ENCODE peak calls at places on chromosomes 11 and 22, in nine cellular contexts. One of them, this sample, is unnamed.

GRCh38 chr11:15500643-15501042 is 385.9 kb downstream of the INSC start:
- DNase-seq in choroid plexus epithelial cell: no peak
- DNase-seq in activated T-cell treated with anti-CD3 and anti-CD28 coated beads for 24 hours: no peak
- DNase-seq in left lung: no peak
- DNase-seq in H7: no peak
- DNase-seq in stimulated activated CD8-positive, alpha-beta memory T cell treated with anti-CD3 and anti-CD28 coated beads, Interleukin-12 subunit alpha, Interleukin-12 subunit beta, amount 100 ng/mL, for 4 hours: no peak
- DNase-seq in activated CD4-positive, alpha-beta T cell treated with anti-CD3 and anti-CD28 coated beads for 48 hours: no peak
- DNase-seq in AG04450: no peak
- DNase-seq in stimulated activated CD4-positive, alpha-beta T cell treated with anti-CD3 and anti-CD28 coated beads, TNF-alpha, amount 100 ng/mL, for 4 hours: no peak
- DNase-seq in this sample: no peak

GRCh38 chr11:86695391-86695790 is 23.0 kb upstream of the ME3 start:
- DNase-seq in choroid plexus epithelial cell: peak; percentile 59
- DNase-seq in activated T-cell treated with anti-CD3 and anti-CD28 coated beads for 24 hours: no peak
- DNase-seq in left lung: no peak
- DNase-seq in H7: no peak
- DNase-seq in stimulated activated CD8-positive, alpha-beta memory T cell treated with anti-CD3 and anti-CD28 coated beads, Interleukin-12 subunit alpha, Interleukin-12 subunit beta, amount 100 ng/mL, for 4 hours: no peak
- DNase-seq in activated CD4-positive, alpha-beta T cell treated with anti-CD3 and anti-CD28 coated beads for 48 hours: no peak
- DNase-seq in AG04450: no peak
- DNase-seq in stimulated activated CD4-positive, alpha-beta T cell treated with anti-CD3 and anti-CD28 coated beads, TNF-alpha, amount 100 ng/mL, for 4 hours: no peak
- DNase-seq in this sample: no peak

GRCh38 chr22:29011200-29011867 is 50.3 kb downstream of the C22orf31 start:
- DNase-seq in choroid plexus epithelial cell: no peak
- DNase-seq in activated T-cell treated with anti-CD3 and anti-CD28 coated beads for 24 hours: no peak
- DNase-seq in left lung: no peak
- DNase-seq in H7: peak; percentile 33
- DNase-seq in stimulated activated CD8-positive, alpha-beta memory T cell treated with anti-CD3 and anti-CD28 coated beads, Interleukin-12 subunit alpha, Interleukin-12 subunit beta, amount 100 ng/mL, for 4 hours: no peak
- DNase-seq in activated CD4-positive, alpha-beta T cell treated with anti-CD3 and anti-CD28 coated beads for 48 hours: no peak
- DNase-seq in AG04450: no peak
- DNase-seq in stimulated activated CD4-positive, alpha-beta T cell treated with anti-CD3 and anti-CD28 coated beads, TNF-alpha, amount 100 ng/mL, for 4 hours: no peak
- DNase-seq in this sample: no peak

GRCh38 chr11:111123463-111124398 is 121.8 kb upstream of the POU2AF2 start:
- DNase-seq in choroid plexus epithelial cell: no peak
- DNase-seq in activated T-cell treated with anti-CD3 and anti-CD28 coated beads for 24 hours: no peak
- DNase-seq in left lung: no peak
- DNase-seq in H7: no peak
- DNase-seq in stimulated activated CD8-positive, alpha-beta memory T cell treated with anti-CD3 and anti-CD28 coated beads, Interleukin-12 subunit alpha, Interleukin-12 subunit beta, amount 100 ng/mL, for 4 hours: no peak
- DNase-seq in activated CD4-positive, alpha-beta T cell treated with anti-CD3 and anti-CD28 coated beads for 48 hours: no peak
- DNase-seq in AG04450: no peak
- DNase-seq in stimulated activated CD4-positive, alpha-beta T cell treated with anti-CD3 and anti-CD28 coated beads, TNF-alpha, amount 100 ng/mL, for 4 hours: no peak
- DNase-seq in this sample: no peak

GRCh38 chr11:72736452-72737069 is 15.6 kb downstream of the ARAP1 start:
- DNase-seq in choroid plexus epithelial cell: no peak
- DNase-seq in activated T-cell treated with anti-CD3 and anti-CD28 coated beads for 24 hours: peak; percentile 39
- DNase-seq in left lung: peak; percentile 91
- DNase-seq in H7: peak; percentile 51
- DNase-seq in stimulated activated CD8-positive, alpha-beta memory T cell treated with anti-CD3 and anti-CD28 coated beads, Interleukin-12 subunit alpha, Interleukin-12 subunit beta, amount 100 ng/mL, for 4 hours: peak; percentile 42
- DNase-seq in activated CD4-positive, alpha-beta T cell treated with anti-CD3 and anti-CD28 coated beads for 48 hours: peak; percentile 72
- DNase-seq in AG04450: no peak
- DNase-seq in stimulated activated CD4-positive, alpha-beta T cell treated with anti-CD3 and anti-CD28 coated beads, TNF-alpha, amount 100 ng/mL, for 4 hours: no peak
- DNase-seq in this sample: no peak

GRCh38 chr11:12882670-12883069 is 126.4 kb upstream of the RASSF10 start:
- DNase-seq in choroid plexus epithelial cell: no peak
- DNase-seq in activated T-cell treated with anti-CD3 and anti-CD28 coated beads for 24 hours: no peak
- DNase-seq in left lung: no peak
- DNase-seq in H7: no peak
- DNase-seq in stimulated activated CD8-positive, alpha-beta memory T cell treated with anti-CD3 and anti-CD28 coated beads, Interleukin-12 subunit alpha, Interleukin-12 subunit beta, amount 100 ng/mL, for 4 hours: no peak
- DNase-seq in activated CD4-positive, alpha-beta T cell treated with anti-CD3 and anti-CD28 coated beads for 48 hours: no peak
- DNase-seq in AG04450: no peak
- DNase-seq in stimulated activated CD4-positive, alpha-beta T cell treated with anti-CD3 and anti-CD28 coated beads, TNF-alpha, amount 100 ng/mL, for 4 hours: no peak
- DNase-seq in this sample: no peak

GRCh38 chr11:86952933-86953637 is 2.1 kb downstream of the FZD4 start:
- DNase-seq in choroid plexus epithelial cell: peak; percentile 76
- DNase-seq in activated T-cell treated with anti-CD3 and anti-CD28 coated beads for 24 hours: no peak
- DNase-seq in left lung: no peak
- DNase-seq in H7: peak; percentile 40
- DNase-seq in stimulated activated CD8-positive, alpha-beta memory T cell treated with anti-CD3 and anti-CD28 coated beads, Interleukin-12 subunit alpha, Interleukin-12 subunit beta, amount 100 ng/mL, for 4 hours: no peak
- DNase-seq in activated CD4-positive, alpha-beta T cell treated with anti-CD3 and anti-CD28 coated beads for 48 hours: no peak
- DNase-seq in AG04450: no peak
- DNase-seq in stimulated activated CD4-positive, alpha-beta T cell treated with anti-CD3 and anti-CD28 coated beads, TNF-alpha, amount 100 ng/mL, for 4 hours: no peak
- DNase-seq in this sample: no peak

GRCh38 chr11:69209936-69210659 is 54.4 kb downstream of the SMIM38 start:
- DNase-seq in choroid plexus epithelial cell: no peak
- DNase-seq in activated T-cell treated with anti-CD3 and anti-CD28 coated beads for 24 hours: peak; percentile 7
- DNase-seq in left lung: no peak
- DNase-seq in H7: peak; percentile 13
- DNase-seq in stimulated activated CD8-positive, alpha-beta memory T cell treated with anti-CD3 and anti-CD28 coated beads, Interleukin-12 subunit alpha, Interleukin-12 subunit beta, amount 100 ng/mL, for 4 hours: no peak
- DNase-seq in activated CD4-positive, alpha-beta T cell treated with anti-CD3 and anti-CD28 coated beads for 48 hours: peak; percentile 53
- DNase-seq in AG04450: no peak
- DNase-seq in stimulated activated CD4-positive, alpha-beta T cell treated with anti-CD3 and anti-CD28 coated beads, TNF-alpha, amount 100 ng/mL, for 4 hours: no peak
- DNase-seq in this sample: no peak

GRCh38 chr22:32564170-32565001 is 89.8 kb downstream of the FBXO7 start:
- DNase-seq in choroid plexus epithelial cell: peak; percentile 49
- DNase-seq in activated T-cell treated with anti-CD3 and anti-CD28 coated beads for 24 hours: no peak
- DNase-seq in left lung: no peak
- DNase-seq in H7: no peak
- DNase-seq in stimulated activated CD8-positive, alpha-beta memory T cell treated with anti-CD3 and anti-CD28 coated beads, Interleukin-12 subunit alpha, Interleukin-12 subunit beta, amount 100 ng/mL, for 4 hours: no peak
- DNase-seq in activated CD4-positive, alpha-beta T cell treated with anti-CD3 and anti-CD28 coated beads for 48 hours: no peak
- DNase-seq in AG04450: no peak
- DNase-seq in stimulated activated CD4-positive, alpha-beta T cell treated with anti-CD3 and anti-CD28 coated beads, TNF-alpha, amount 100 ng/mL, for 4 hours: no peak
- DNase-seq in this sample: no peak

GRCh38 chr11:35916270-35916669 is 27.6 kb upstream of the LDLRAD3 start:
- DNase-seq in choroid plexus epithelial cell: peak; percentile 32
- DNase-seq in activated T-cell treated with anti-CD3 and anti-CD28 coated beads for 24 hours: no peak
- DNase-seq in left lung: no peak
- DNase-seq in H7: no peak
- DNase-seq in stimulated activated CD8-positive, alpha-beta memory T cell treated with anti-CD3 and anti-CD28 coated beads, Interleukin-12 subunit alpha, Interleukin-12 subunit beta, amount 100 ng/mL, for 4 hours: no peak
- DNase-seq in activated CD4-positive, alpha-beta T cell treated with anti-CD3 and anti-CD28 coated beads for 48 hours: no peak
- DNase-seq in AG04450: no peak
- DNase-seq in stimulated activated CD4-positive, alpha-beta T cell treated with anti-CD3 and anti-CD28 coated beads, TNF-alpha, amount 100 ng/mL, for 4 hours: no peak
- DNase-seq in this sample: no peak

GRCh38 chr11:119030029-119030328 is 698 bp downstream of the SLC37A4 start:
- DNase-seq in choroid plexus epithelial cell: no peak
- DNase-seq in activated T-cell treated with anti-CD3 and anti-CD28 coated beads for 24 hours: no peak
- DNase-seq in left lung: no peak
- DNase-seq in H7: no peak
- DNase-seq in stimulated activated CD8-positive, alpha-beta memory T cell treated with anti-CD3 and anti-CD28 coated beads, Interleukin-12 subunit alpha, Interleukin-12 subunit beta, amount 100 ng/mL, for 4 hours: no peak
- DNase-seq in activated CD4-positive, alpha-beta T cell treated with anti-CD3 and anti-CD28 coated beads for 48 hours: no peak
- DNase-seq in AG04450: no peak
- DNase-seq in stimulated activated CD4-positive, alpha-beta T cell treated with anti-CD3 and anti-CD28 coated beads, TNF-alpha, amount 100 ng/mL, for 4 hours: no peak
- DNase-seq in this sample: no peak